ENCODE peak calls at places on chromosomes 1 and 21, in four cellular contexts. J is fibroblast of lung, F is hepatocyte, H is H9. N is an unnamed sample.

GRCh38 chr1:113617438-113618141 is 141.7 kb downstream of the PHTF1 start:
- DNase-seq in J (peak), F (no peak), H (no peak), N (peak)

GRCh38 chr1:5847013-5847654 is 145.1 kb downstream of the NPHP4 start:
- DNase-seq in J (peak), F (peak), H (peak), N (peak)

GRCh38 chr1:173688300-173688699 is 18.6 kb upstream of the ANKRD45 start:
- DNase-seq in J (no peak), F (no peak), H (no peak), N (no peak)

GRCh38 chr1:204446413-204447111 is 34.9 kb upstream of the PPP1R15B start:
- DNase-seq in J (peak), F (peak), H (peak), N (peak)

GRCh38 chr1:151005729-151006330 is 872 bp downstream of the MINDY1 start:
- DNase-seq in J (no peak), F (no peak), H (no peak), N (peak)

GRCh38 chr1:1374068-1374860 is 743 bp downstream of the AURKAIP1 start:
- DNase-seq in J (no peak), F (no peak), H (no peak), N (peak)

GRCh38 chr1:24374891-24375786 is 38.4 kb downstream of the STPG1 start:
- DNase-seq in J (no peak), F (no peak), H (peak), N (no peak)

GRCh38 chr21:46426313-46427046 is 32.2 kb upstream of the DIP2A start:
- DNase-seq in J (no peak), F (no peak), H (no peak), N (no peak)

GRCh38 chr21:35467536-35467935 is 418.4 kb upstream of the RUNX1 start:
- DNase-seq in J (no peak), F (no peak), H (no peak), N (peak)

GRCh38 chr1:56535949-56536348 is 43.4 kb downstream of the PLPP3 start:
- DNase-seq in J (no peak), F (no peak), H (no peak), N (no peak)

GRCh38 chr1:67754526-67754920 is 69.5 kb downstream of the GADD45A start:
- DNase-seq in J (no peak), F (no peak), H (no peak), N (no peak)

GRCh38 chr1:162033445-162033844 is 9.8 kb upstream of the OLFML2B start:
- DNase-seq in J (no peak), F (no peak), H (no peak), N (no peak)

GRCh38 chr1:19210772-19211549 is 895 bp upstream of the UBR4 start:
- DNase-seq in J (peak), F (no peak), H (no peak), N (peak)
- H2AFZ ChIP-seq in J (peak), F (peak), H (no peak), N (peak)

DNA sequence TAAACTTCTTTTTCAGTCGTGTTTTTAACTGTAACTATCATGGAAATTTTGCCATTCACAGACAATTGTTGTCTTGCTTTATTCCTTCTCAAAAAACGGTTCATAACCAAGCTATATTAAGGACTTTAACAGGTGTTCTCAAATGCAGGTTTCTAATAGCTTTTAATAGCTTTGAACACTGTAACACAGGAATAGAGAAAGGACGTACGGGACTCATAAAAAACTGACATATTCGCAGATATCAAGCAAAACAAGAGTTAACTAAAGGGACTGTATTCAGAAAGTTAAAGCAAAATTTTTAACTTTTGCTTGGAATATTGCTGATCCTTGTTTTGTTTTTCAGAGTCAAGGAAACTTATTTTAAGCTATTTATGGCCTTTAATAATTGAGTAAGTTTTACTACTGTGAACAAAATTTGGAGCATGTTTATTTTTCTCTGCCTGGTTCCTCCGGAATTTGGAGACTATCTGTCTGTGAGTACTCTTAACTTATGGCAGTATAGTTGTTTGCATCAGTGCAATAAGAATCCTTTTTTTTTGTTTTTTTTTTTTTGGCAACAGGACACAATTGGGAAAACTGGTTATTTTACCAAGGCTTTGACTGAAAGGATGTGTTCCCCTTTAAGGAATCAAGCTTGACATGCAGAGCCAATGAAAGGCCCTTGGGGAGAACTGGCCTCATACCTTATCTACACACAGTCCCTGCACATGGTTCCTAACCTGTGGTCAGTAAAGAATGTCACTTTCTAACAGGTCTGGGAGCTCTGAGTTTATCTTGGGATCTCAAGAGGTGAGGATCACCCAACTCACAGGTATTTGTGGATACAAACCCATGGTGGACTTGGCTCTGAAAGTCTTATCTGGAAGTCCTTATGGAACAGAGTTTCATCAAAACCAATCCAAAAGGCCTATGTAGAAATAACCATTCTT is 5.8 kb upstream of the CD46 start:
- DNase-seq in J (no peak), F (no peak), H (no peak), N (no peak)
- H2AFZ ChIP-seq in J (no peak), F (no peak), H (no peak), N (peak)

GRCh38 chr1:77830946-77831345 is 51.5 kb downstream of the MIGA1 start:
- DNase-seq in J (no peak), F (no peak), H (no peak), N (no peak)

GRCh38 chr1:77831976-77832695 is 52.7 kb downstream of the MIGA1 start:
- DNase-seq in J (peak), F (peak), H (no peak), N (peak)

GRCh38 chr1:77831566-77831965 is 52.1 kb downstream of the MIGA1 start:
- DNase-seq in J (peak), F (no peak), H (no peak), N (peak)

GRCh38 chr1:77833521-77834100 is 54.2 kb downstream of the MIGA1 start:
- DNase-seq in J (no peak), F (no peak), H (no peak), N (peak)

GRCh38 chr1:77832889-77833288 is 53.4 kb downstream of the MIGA1 start:
- DNase-seq in J (peak), F (peak), H (no peak), N (peak)
- H2AFZ ChIP-seq in J (no peak), F (no peak), H (no peak), N (no peak)

DNA sequence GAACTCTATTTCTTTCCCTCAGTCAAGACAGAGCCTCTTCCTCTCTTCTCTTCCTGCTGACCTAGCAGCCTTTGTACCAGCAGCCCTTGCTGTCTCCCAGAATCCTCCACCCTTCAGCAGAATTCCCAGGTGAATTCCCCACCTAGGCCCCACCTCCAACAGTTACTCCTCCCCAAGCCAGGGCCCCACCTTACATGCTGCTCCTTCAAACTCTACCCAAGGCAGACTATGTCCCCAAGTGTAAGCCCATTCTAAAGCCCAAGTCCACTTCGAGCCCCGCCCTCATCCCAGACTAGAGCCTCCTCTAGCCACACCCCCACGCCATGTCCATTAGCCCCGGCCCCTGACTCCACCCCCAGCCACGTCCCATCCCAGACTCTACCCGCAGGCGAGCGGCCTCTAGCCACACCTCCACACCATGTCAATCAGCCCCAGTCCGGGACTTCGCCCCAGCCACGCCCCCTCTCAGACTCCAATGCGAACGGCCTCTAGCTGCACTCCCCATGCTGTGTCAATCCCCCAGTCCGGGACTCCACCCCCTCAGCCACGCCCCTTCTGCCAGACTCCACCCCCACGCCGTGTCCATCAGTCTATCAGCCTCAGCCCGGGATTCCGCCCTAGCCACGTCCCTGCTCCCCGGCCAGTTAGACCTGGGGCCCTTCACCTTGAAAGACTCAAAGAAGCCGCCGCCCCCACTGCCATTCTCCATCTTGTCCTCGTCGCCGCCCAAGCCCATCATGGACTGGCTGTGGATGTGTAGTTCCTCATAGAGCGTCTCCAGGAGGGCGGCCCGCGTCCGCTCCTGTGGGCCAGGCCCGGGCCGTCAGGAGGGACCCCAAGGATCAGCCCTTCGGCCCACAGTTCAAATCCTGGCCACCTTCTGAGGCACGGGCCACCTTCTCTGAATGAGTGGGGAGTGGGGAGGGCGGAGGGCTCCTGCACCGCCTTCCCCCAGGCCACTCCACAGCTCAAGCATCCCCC is 61.3 kb downstream of the RAP1GAP start:
- DNase-seq in J (peak), F (peak), H (peak), N (peak)
- H2AFZ ChIP-seq in J (no peak), F (no peak), H (no peak), N (no peak)

GRCh38 chr1:234988160-234988528 is 140.5 kb downstream of the TOMM20 start:
- DNase-seq in J (no peak), F (no peak), H (no peak), N (no peak)
- H2AFZ ChIP-seq in J (no peak), F (no peak), H (no peak), N (peak)

N was measured in GM23248.